ENCODE peak calls at places on chromosome 17, in five cellular contexts. One of them, this sample, is unnamed.

GRCh38 chr17:35726609-35727460 is 4.6 kb upstream of the RASL10B start:
- DNase-seq in astrocyte: peak
- DNase-seq in GM23248: peak
- DNase-seq in testis: no peak
- DNase-seq in mesenchymal stem cell: peak
- DNase-seq in this sample: peak

GRCh38 chr17:76341301-76341700 is 12.4 kb downstream of the PRPSAP1 start:
- DNase-seq in astrocyte: no peak
- DNase-seq in GM23248: no peak
- DNase-seq in testis: no peak
- DNase-seq in mesenchymal stem cell: no peak
- DNase-seq in this sample: no peak

GRCh38 chr17:60371416-60371815 is 20.5 kb downstream of the USP32 start:
- DNase-seq in astrocyte: no peak
- DNase-seq in GM23248: no peak
- DNase-seq in testis: no peak
- DNase-seq in mesenchymal stem cell: no peak
- DNase-seq in this sample: no peak

GRCh38 chr17:10337976-10338375 is 34.8 kb downstream of the MYH13 start:
- DNase-seq in astrocyte: no peak
- DNase-seq in GM23248: peak
- DNase-seq in testis: no peak
- DNase-seq in mesenchymal stem cell: peak
- DNase-seq in this sample: no peak

GRCh38 chr17:17692353-17693252 is 11.3 kb downstream of the RAI1 start:
- DNase-seq in astrocyte: no peak
- DNase-seq in GM23248: no peak
- DNase-seq in testis: no peak
- DNase-seq in mesenchymal stem cell: no peak
- DNase-seq in this sample: no peak

GRCh38 chr17:75891022-75891604 is 5.6 kb downstream of the TRIM65 start:
- DNase-seq in astrocyte: no peak
- DNase-seq in GM23248: no peak
- DNase-seq in testis: no peak
- DNase-seq in mesenchymal stem cell: no peak
- DNase-seq in this sample: no peak

GRCh38 chr17:74866198-74866835 is 6.5 kb downstream of the FDXR start:
- DNase-seq in astrocyte: no peak
- DNase-seq in GM23248: no peak
- DNase-seq in testis: no peak
- DNase-seq in mesenchymal stem cell: no peak
- DNase-seq in this sample: no peak

GRCh38 chr17:61057257-61057656 is 342.4 kb upstream of the TBX2 start:
- DNase-seq in astrocyte: no peak
- DNase-seq in GM23248: no peak
- DNase-seq in testis: no peak
- DNase-seq in mesenchymal stem cell: no peak
- DNase-seq in this sample: no peak

GRCh38 chr17:32998893-32999240 is 7.2 kb downstream of the SPACA3 start:
- DNase-seq in astrocyte: peak
- DNase-seq in GM23248: peak
- DNase-seq in testis: no peak
- DNase-seq in mesenchymal stem cell: peak
- DNase-seq in this sample: no peak

GRCh38 chr17:6710317-6710716 is 2.9 kb downstream of the SLC13A5 start:
- DNase-seq in astrocyte: no peak
- DNase-seq in GM23248: no peak
- DNase-seq in testis: peak
- DNase-seq in mesenchymal stem cell: no peak
- DNase-seq in this sample: no peak

GRCh38 chr17:47823519-47823918 is 1.9 kb upstream of the OSBPL7 start:
- DNase-seq in astrocyte: no peak
- DNase-seq in GM23248: no peak
- DNase-seq in testis: no peak
- DNase-seq in mesenchymal stem cell: no peak
- DNase-seq in this sample: no peak

GRCh38 chr17:47821031-47821423 is 567 bp downstream of the OSBPL7 start:
- DNase-seq in astrocyte: no peak
- DNase-seq in GM23248: no peak
- DNase-seq in testis: no peak
- DNase-seq in mesenchymal stem cell: no peak
- DNase-seq in this sample: no peak

GRCh38 chr17:47820023-47820789 is 1.4 kb downstream of the OSBPL7 start:
- DNase-seq in astrocyte: no peak
- DNase-seq in GM23248: no peak
- DNase-seq in testis: no peak
- DNase-seq in mesenchymal stem cell: no peak
- DNase-seq in this sample: no peak

GRCh38 chr17:47822785-47823184 is 1.2 kb upstream of the OSBPL7 start:
- DNase-seq in astrocyte: no peak
- DNase-seq in GM23248: no peak
- DNase-seq in testis: no peak
- DNase-seq in mesenchymal stem cell: no peak
- DNase-seq in this sample: no peak

GRCh38 chr17:47821424-47822379 is at the start of gene OSBPL7:
- DNase-seq in astrocyte: peak
- DNase-seq in GM23248: peak
- DNase-seq in testis: peak
- DNase-seq in mesenchymal stem cell: peak
- DNase-seq in this sample: peak
- H3K27ac ChIP-seq in astrocyte: peak
- H3K27ac ChIP-seq in GM23248: peak
- H3K27ac ChIP-seq in testis: no peak
- H3K27ac ChIP-seq in mesenchymal stem cell: peak
- H3K27ac ChIP-seq in this sample: no peak

GRCh38 chr17:38869647-38870258 is at the start of gene LASP1:
- DNase-seq in astrocyte: peak
- DNase-seq in GM23248: peak
- DNase-seq in testis: peak
- DNase-seq in mesenchymal stem cell: peak
- DNase-seq in this sample: peak

GRCh38 chr17:38864636-38865398 is 5.0 kb upstream of the LASP1 start:
- DNase-seq in astrocyte: no peak
- DNase-seq in GM23248: peak
- DNase-seq in testis: no peak
- DNase-seq in mesenchymal stem cell: peak
- DNase-seq in this sample: peak

GRCh38 chr17:38868968-38869646 is 751 bp upstream of the LASP1 start:
- DNase-seq in astrocyte: peak
- DNase-seq in GM23248: peak
- DNase-seq in testis: peak
- DNase-seq in mesenchymal stem cell: peak
- DNase-seq in this sample: peak

GRCh38 chr17:38868095-38868967 is 1.5 kb upstream of the LASP1 start:
- DNase-seq in astrocyte: peak
- DNase-seq in GM23248: peak
- DNase-seq in testis: peak
- DNase-seq in mesenchymal stem cell: peak
- DNase-seq in this sample: peak

DNA sequence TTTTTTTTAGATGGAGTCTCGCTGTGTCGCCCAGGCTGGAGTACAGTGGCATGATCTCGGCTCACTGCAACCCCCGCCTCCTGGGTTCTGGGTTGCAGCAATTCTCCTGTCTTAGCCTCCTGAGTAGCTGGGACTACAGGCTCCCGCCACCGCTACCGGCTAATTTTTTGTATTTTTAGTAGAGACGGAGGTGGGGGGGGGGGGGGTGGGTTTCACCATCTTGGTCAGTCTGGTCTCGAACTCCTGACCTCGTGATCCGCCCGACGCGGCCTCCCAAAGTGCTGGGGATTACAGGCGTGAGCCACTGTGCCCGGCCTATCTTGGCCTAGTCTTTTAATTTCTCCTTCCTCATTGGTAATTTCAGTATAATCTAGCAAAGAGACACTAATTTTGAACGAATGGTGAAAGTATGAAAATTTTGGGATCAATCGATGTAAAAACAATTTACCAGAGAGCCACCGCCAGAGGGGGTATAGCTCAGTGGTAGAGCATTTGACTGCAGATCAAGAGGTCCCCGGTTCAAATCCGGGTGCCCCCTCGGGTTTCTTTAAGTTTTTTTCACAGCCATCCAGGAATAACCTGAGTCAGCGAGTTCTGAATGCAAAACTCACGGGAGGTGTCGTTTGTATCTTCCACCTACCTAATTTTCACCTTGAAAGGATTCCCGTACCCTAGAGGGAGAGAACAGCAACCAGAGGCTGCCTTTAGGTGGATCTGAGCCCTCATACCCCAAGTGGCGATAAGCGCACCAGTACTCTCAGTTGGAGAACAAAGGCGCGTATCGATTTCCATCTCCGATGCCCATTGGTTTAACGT is 2.5 kb upstream of the LASP1 start:
- DNase-seq in astrocyte: peak
- DNase-seq in GM23248: peak
- DNase-seq in testis: peak
- DNase-seq in mesenchymal stem cell: peak
- DNase-seq in this sample: peak
- H3K27ac ChIP-seq in astrocyte: peak
- H3K27ac ChIP-seq in GM23248: peak
- H3K27ac ChIP-seq in testis: peak
- H3K27ac ChIP-seq in mesenchymal stem cell: peak
- H3K27ac ChIP-seq in this sample: peak

GRCh38 chr17:81308161-81308560 is 13.1 kb upstream of the SLC38A10 start:
- DNase-seq in astrocyte: no peak
- DNase-seq in GM23248: no peak
- DNase-seq in testis: no peak
- DNase-seq in mesenchymal stem cell: no peak
- DNase-seq in this sample: no peak
- H3K27ac ChIP-seq in astrocyte: no peak
- H3K27ac ChIP-seq in GM23248: no peak
- H3K27ac ChIP-seq in testis: no peak
- H3K27ac ChIP-seq in mesenchymal stem cell: no peak
- H3K27ac ChIP-seq in this sample: no peak

GRCh38 chr17:20092973-20093626 is 83.9 kb downstream of the SPECC1 start:
- DNase-seq in astrocyte: no peak
- DNase-seq in GM23248: no peak
- DNase-seq in testis: peak
- DNase-seq in mesenchymal stem cell: no peak
- DNase-seq in this sample: no peak
- H3K27ac ChIP-seq in astrocyte: no peak
- H3K27ac ChIP-seq in GM23248: no peak
- H3K27ac ChIP-seq in testis: peak
- H3K27ac ChIP-seq in mesenchymal stem cell: no peak
- H3K27ac ChIP-seq in this sample: no peak

GRCh38 chr17:48995332-48995870 is 1.8 kb upstream of the IGF2BP1 start:
- DNase-seq in astrocyte: no peak
- DNase-seq in GM23248: peak
- DNase-seq in testis: no peak
- DNase-seq in mesenchymal stem cell: peak
- DNase-seq in this sample: no peak
- H3K27ac ChIP-seq in astrocyte: no peak
- H3K27ac ChIP-seq in GM23248: no peak
- H3K27ac ChIP-seq in testis: no peak
- H3K27ac ChIP-seq in mesenchymal stem cell: no peak
- H3K27ac ChIP-seq in this sample: peak

GRCh38 chr17:78745407-78746088 is 36.5 kb downstream of the CYTH1 start:
- DNase-seq in astrocyte: no peak
- DNase-seq in GM23248: peak
- DNase-seq in testis: no peak
- DNase-seq in mesenchymal stem cell: peak
- DNase-seq in this sample: no peak

GRCh38 chr17:78748048-78748729 is 33.9 kb downstream of the CYTH1 start:
- DNase-seq in astrocyte: no peak
- DNase-seq in GM23248: peak
- DNase-seq in testis: no peak
- DNase-seq in mesenchymal stem cell: no peak
- DNase-seq in this sample: no peak

GRCh38 chr17:78747479-78747878 is 34.6 kb downstream of the CYTH1 start:
- DNase-seq in astrocyte: no peak
- DNase-seq in GM23248: peak
- DNase-seq in testis: no peak
- DNase-seq in mesenchymal stem cell: no peak
- DNase-seq in this sample: no peak

GRCh38 chr17:78746949-78747269 is 35.2 kb downstream of the CYTH1 start:
- DNase-seq in astrocyte: no peak
- DNase-seq in GM23248: no peak
- DNase-seq in testis: no peak
- DNase-seq in mesenchymal stem cell: no peak
- DNase-seq in this sample: no peak

DNA sequence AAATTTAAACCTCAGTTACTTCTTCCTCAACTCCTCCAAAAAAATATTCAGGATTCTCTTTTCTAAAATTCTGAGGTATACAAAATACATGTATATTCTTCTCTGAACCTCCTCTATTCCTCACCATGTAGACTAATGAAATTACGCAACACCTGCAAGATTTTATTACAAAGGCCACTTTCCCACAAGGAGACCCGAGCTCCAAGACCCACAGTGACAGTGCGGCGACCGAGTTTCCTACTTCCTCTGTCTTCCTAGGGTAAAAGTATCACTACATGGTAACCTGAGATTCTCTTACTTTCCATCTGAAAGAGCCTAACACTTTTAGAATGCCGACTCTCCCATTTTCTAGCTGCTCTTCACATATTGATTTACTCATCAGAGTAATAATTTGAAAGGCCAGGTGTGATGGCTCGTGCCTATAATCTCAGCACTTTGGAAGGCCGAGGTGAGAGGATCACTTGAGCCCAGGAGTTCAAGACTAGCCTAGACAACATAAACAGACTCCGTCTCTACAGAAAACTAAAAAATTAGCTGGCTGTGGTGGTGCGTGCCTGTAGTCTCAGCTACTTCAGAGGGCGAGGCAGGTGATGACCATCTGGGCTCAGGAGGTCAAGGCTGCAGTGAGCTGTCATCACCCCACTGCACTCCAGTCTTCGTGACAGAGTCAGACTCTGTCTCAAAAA is 35.7 kb downstream of the CYTH1 start:
- DNase-seq in astrocyte: no peak
- DNase-seq in GM23248: no peak
- DNase-seq in testis: no peak
- DNase-seq in mesenchymal stem cell: no peak
- DNase-seq in this sample: no peak
- H3K27ac ChIP-seq in astrocyte: no peak
- H3K27ac ChIP-seq in GM23248: no peak
- H3K27ac ChIP-seq in testis: no peak
- H3K27ac ChIP-seq in mesenchymal stem cell: no peak
- H3K27ac ChIP-seq in this sample: no peak